ENCODE peak calls at places on chromosomes 12 and 14, in nine cellular contexts. U, Y, E, Q, D, J, A, O and W are unnamed samples.

GRCh38 chr12:100823988-100824387 is 29.4 kb downstream of the ANO4 start:
- DNase-seq in U (peak), Y (no peak), E (no peak), Q (no peak), D (no peak), J (no peak), A (no peak), O (no peak), W (no peak)

GRCh38 chr14:104113631-104114420 is 24.6 kb upstream of the KIF26A start:
- DNase-seq in U (no peak), Y (no peak), E (no peak), Q (no peak), D (no peak), J (peak), A (no peak), O (peak), W (no peak)

GRCh38 chr12:44379827-44380226 is 496.3 kb downstream of the NELL2 start:
- DNase-seq in U (no peak), Y (no peak), E (no peak), Q (no peak), D (no peak), J (no peak), A (no peak), O (no peak), W (no peak)

GRCh38 chr14:28902930-28903329 is 136.3 kb downstream of the FOXG1 start:
- DNase-seq in U (no peak), Y (no peak), E (no peak), Q (no peak), D (no peak), J (no peak), A (no peak), O (no peak), W (no peak)

GRCh38 chr14:101173698-101174521 is 270.4 kb upstream of the RTL1 start:
- DNase-seq in U (no peak), Y (no peak), E (no peak), Q (no peak), D (no peak), J (no peak), A (no peak), O (peak), W (peak)

GRCh38 chr12:121441555-121441954 is 41.6 kb downstream of the RNF34 start:
- DNase-seq in U (no peak), Y (peak), E (no peak), Q (no peak), D (peak), J (no peak), A (peak), O (no peak), W (no peak)

GRCh38 chr12:94558612-94559011 is 91.7 kb downstream of the TMCC3 start:
- DNase-seq in U (no peak), Y (peak), E (no peak), Q (no peak), D (no peak), J (no peak), A (no peak), O (no peak), W (no peak)

GRCh38 chr12:14928946-14929345 is 9.4 kb downstream of the ERP27 start:
- DNase-seq in U (no peak), Y (peak), E (peak), Q (no peak), D (no peak), J (no peak), A (no peak), O (no peak), W (no peak)

GRCh38 chr12:111034148-111034910 is 114.0 kb upstream of the MYL2 start:
- DNase-seq in U (no peak), Y (no peak), E (no peak), Q (no peak), D (peak), J (no peak), A (no peak), O (no peak), W (no peak)

GRCh38 chr14:27528328-27528727 is 930.5 kb upstream of the NOVA1 start:
- DNase-seq in U (peak), Y (no peak), E (peak), Q (no peak), D (no peak), J (no peak), A (peak), O (no peak), W (no peak)

GRCh38 chr12:91920276-91920675 is 225.4 kb downstream of the BTG1 start:
- DNase-seq in U (peak), Y (no peak), E (peak), Q (no peak), D (no peak), J (no peak), A (no peak), O (no peak), W (no peak)

GRCh38 chr14:103517172-103517566 is 5.5 kb downstream of the CKB start:
- DNase-seq in U (no peak), Y (no peak), E (no peak), Q (no peak), D (no peak), J (peak), A (no peak), O (peak), W (no peak)

GRCh38 chr14:100363053-100363452 is 39.9 kb downstream of the SLC25A47 start:
- DNase-seq in U (no peak), Y (no peak), E (no peak), Q (no peak), D (no peak), J (no peak), A (no peak), O (no peak), W (no peak)

GRCh38 chr14:21868442-21869046 is 194.9 kb upstream of the OR4E1 start:
- DNase-seq in U (peak), Y (peak), E (no peak), Q (no peak), D (peak), J (no peak), A (peak), O (no peak), W (no peak)

GRCh38 chr12:93727195-93727811 is 50.1 kb downstream of the CRADD start:
- DNase-seq in U (no peak), Y (no peak), E (no peak), Q (no peak), D (no peak), J (no peak), A (no peak), O (no peak), W (no peak)

GRCh38 chr12:120992989-120993388 is 14.6 kb downstream of the HNF1A start:
- DNase-seq in U (no peak), Y (no peak), E (no peak), Q (no peak), D (no peak), J (no peak), A (no peak), O (no peak), W (no peak)

GRCh38 chr12:104357431-104357952 is 54.0 kb downstream of the EID3 start:
- DNase-seq in U (peak), Y (no peak), E (peak), Q (no peak), D (no peak), J (no peak), A (peak), O (no peak), W (no peak)

GRCh38 chr12:65948320-65949008 is 124.2 kb downstream of the HMGA2 start:
- DNase-seq in U (peak), Y (peak), E (peak), Q (peak), D (no peak), J (peak), A (peak), O (no peak), W (no peak)

GRCh38 chr14:100393362-100393761 is 70.2 kb downstream of the SLC25A47 start:
- DNase-seq in U (no peak), Y (no peak), E (no peak), Q (no peak), D (no peak), J (no peak), A (no peak), O (no peak), W (no peak)

GRCh38 chr12:84857809-84858208 is 54.8 kb downstream of the SLC6A15 start:
- DNase-seq in U (no peak), Y (no peak), E (no peak), Q (no peak), D (no peak), J (no peak), A (no peak), O (no peak), W (no peak)

GRCh38 chr14:92366237-92366636 is 43.3 kb downstream of the SLC24A4 start:
- DNase-seq in U (no peak), Y (no peak), E (no peak), Q (no peak), D (no peak), J (no peak), A (no peak), O (no peak), W (no peak)

GRCh38 chr12:131828671-131829350 is 618 bp downstream of the MMP17 start:
- DNase-seq in U (no peak), Y (no peak), E (no peak), Q (no peak), D (no peak), J (peak), A (no peak), O (no peak), W (no peak)

GRCh38 chr12:47361389-47362031 is 281.8 kb upstream of the AMIGO2 start:
- DNase-seq in U (no peak), Y (peak), E (no peak), Q (no peak), D (no peak), J (no peak), A (no peak), O (no peak), W (no peak)

GRCh38 chr12:31749024-31749704 is 20.3 kb upstream of the AMN1 start:
- DNase-seq in U (peak), Y (peak), E (peak), Q (peak), D (peak), J (no peak), A (peak), O (peak), W (no peak)

GRCh38 chr12:97748298-97748697 is 285.7 kb downstream of the RMST start:
- DNase-seq in U (no peak), Y (no peak), E (no peak), Q (no peak), D (no peak), J (no peak), A (no peak), O (no peak), W (no peak)

GRCh38 chr14:100406505-100407131 is 83.5 kb downstream of the SLC25A47 start:
- DNase-seq in U (no peak), Y (peak), E (peak), Q (no peak), D (no peak), J (no peak), A (no peak), O (peak), W (no peak)

GRCh38 chr14:34179723-34180122 is 228.8 kb upstream of the EGLN3 start:
- DNase-seq in U (no peak), Y (no peak), E (no peak), Q (no peak), D (no peak), J (no peak), A (no peak), O (no peak), W (no peak)

GRCh38 chr14:30974628-30975027 is 50.8 kb upstream of the AP4S1 start:
- DNase-seq in U (peak), Y (no peak), E (peak), Q (no peak), D (no peak), J (no peak), A (no peak), O (no peak), W (no peak)

GRCh38 chr12:94872007-94872653 is 131.4 kb downstream of the NDUFA12 start:
- DNase-seq in U (no peak), Y (no peak), E (no peak), Q (no peak), D (no peak), J (no peak), A (no peak), O (no peak), W (no peak)

GRCh38 chr12:7190268-7191055 is 976 bp downstream of the PEX5 start:
- DNase-seq in U (no peak), Y (peak), E (peak), Q (no peak), D (peak), J (peak), A (peak), O (peak), W (peak)

GRCh38 chr12:39239484-39240143 is 203.3 kb downstream of the KIF21A start:
- DNase-seq in U (no peak), Y (peak), E (peak), Q (no peak), D (no peak), J (no peak), A (no peak), O (no peak), W (no peak)

GRCh38 chr14:51000566-51000965 is 56.3 kb upstream of the PYGL start:
- DNase-seq in U (no peak), Y (no peak), E (no peak), Q (no peak), D (no peak), J (no peak), A (no peak), O (no peak), W (no peak)

GRCh38 chr14:106879241-106879640 is 1352.9 kb downstream of the TMEM121 start:
- DNase-seq in U (no peak), Y (peak), E (no peak), Q (no peak), D (no peak), J (peak), A (peak), O (no peak), W (no peak)
- TF ChIP-seq CTCF in U (peak), Y (peak), E (peak), Q (no peak), D (no peak), J (no peak), A (peak), O (peak), W (no peak)

GRCh38 chr14:80055912-80056801 is 155.1 kb downstream of the DIO2 start:
- DNase-seq in U (peak), Y (peak), E (peak), Q (peak), D (peak), J (no peak), A (peak), O (no peak), W (no peak)
- TF ChIP-seq CTCF in U (peak), Y (no peak), E (peak), Q (peak), D (peak), J (peak), A (peak), O (peak), W (peak)

DNA sequence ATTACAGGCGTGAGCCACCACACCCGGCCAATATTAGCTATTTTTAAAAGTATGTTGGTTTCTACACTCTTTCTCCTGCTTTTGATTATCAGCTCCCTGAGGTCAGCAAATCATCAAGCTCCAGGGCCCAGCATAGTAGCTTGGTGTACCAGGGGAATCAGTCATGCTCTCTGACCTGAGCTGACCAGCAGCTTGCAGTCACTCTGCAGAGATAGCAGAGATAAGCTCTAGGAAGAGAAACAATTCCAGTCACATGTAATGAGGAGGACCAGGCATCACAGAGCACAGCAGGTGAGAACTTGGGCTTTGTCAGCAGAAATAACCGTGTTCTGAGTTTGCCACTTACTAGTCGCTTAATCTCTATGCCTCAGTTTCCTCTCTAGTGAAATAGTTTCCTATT is 8.5 kb downstream of the PLEKHD1 start:
- DNase-seq in U (no peak), Y (no peak), E (no peak), Q (no peak), D (no peak), J (no peak), A (no peak), O (no peak), W (no peak)
- TF ChIP-seq CTCF in U (no peak), Y (no peak), E (no peak), Q (no peak), D (no peak), J (no peak), A (no peak), O (no peak), W (no peak)

DNA sequence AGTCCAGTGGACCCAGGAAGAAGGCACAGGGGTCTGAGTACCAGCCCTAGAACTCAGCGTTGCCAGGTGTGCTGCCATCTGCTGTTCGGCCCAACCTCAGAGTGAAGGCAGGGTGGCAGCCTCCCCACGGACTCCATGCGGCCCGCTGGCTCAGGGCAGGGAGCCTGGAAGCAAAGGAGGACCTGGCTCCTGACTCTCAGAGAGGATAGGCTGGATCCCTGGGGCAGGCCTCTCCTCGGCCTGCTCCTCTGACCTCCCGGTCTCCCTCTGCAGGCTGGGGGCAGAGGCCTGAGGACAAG is 10.1 kb downstream of the MCRS1 start:
- DNase-seq in U (no peak), Y (no peak), E (no peak), Q (no peak), D (no peak), J (no peak), A (no peak), O (peak), W (no peak)
- TF ChIP-seq CTCF in U (peak), Y (no peak), E (no peak), Q (no peak), D (no peak), J (no peak), A (peak), O (no peak), W (no peak)

DNA sequence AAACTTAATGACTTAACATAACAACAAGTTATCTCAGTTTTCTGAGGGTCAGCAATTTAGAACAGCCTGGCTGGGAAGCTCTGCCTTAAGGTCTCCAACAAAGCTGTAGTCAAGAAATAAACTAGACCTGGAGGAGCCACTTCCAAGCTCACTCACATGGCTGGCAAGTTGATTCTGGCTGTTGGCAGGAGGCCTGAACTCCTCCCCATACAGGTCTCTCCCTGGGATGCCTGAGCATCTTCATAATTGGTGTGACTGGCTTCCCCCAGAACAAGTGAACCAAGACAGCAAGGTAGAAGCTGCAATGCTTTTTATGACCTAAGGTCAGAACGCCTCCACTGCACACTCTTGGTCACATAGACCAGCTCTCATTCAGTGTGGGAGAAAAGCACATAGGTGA is 128.3 kb downstream of the SAMD4A start:
- DNase-seq in U (no peak), Y (no peak), E (no peak), Q (no peak), D (no peak), J (no peak), A (no peak), O (no peak), W (no peak)
- TF ChIP-seq CTCF in U (no peak), Y (no peak), E (no peak), Q (no peak), D (no peak), J (no peak), A (no peak), O (no peak), W (no peak)

GRCh38 chr12:57590892-57591566 is at the start of gene PIP4K2C:
- DNase-seq in U (peak), Y (peak), E (peak), Q (no peak), D (peak), J (peak), A (peak), O (peak), W (peak)
- TF ChIP-seq CTCF in U (no peak), Y (no peak), E (no peak), Q (no peak), D (no peak), J (no peak), A (no peak), O (no peak), W (no peak)

GRCh38 chr14:73477618-73478266 is 13.0 kb upstream of the RIOX1 start:
- DNase-seq in U (peak), Y (no peak), E (peak), Q (no peak), D (no peak), J (no peak), A (no peak), O (no peak), W (no peak)
- TF ChIP-seq CTCF in U (no peak), Y (no peak), E (no peak), Q (no peak), D (no peak), J (no peak), A (no peak), O (no peak), W (no peak)